ENCODE peak calls at places on chromosomes 6 and 20, in six cellular contexts. One of them, this sample, is unnamed.

GRCh38 chr6:42714098-42714761 is 8.2 kb downstream of the PRPH2 start:
- DNase-seq in activated T-cell treated with anti-CD3 and anti-CD28 coated beads for 1 hour: no peak
- DNase-seq in G401: no peak
- DNase-seq in hypothalamus: no peak
- DNase-seq in neural progenitor cell: no peak
- DNase-seq in HT1080: peak
- DNase-seq in this sample: no peak

GRCh38 chr6:149453597-149454340 is 31.0 kb downstream of the ZC3H12D start:
- DNase-seq in activated T-cell treated with anti-CD3 and anti-CD28 coated beads for 1 hour: no peak
- DNase-seq in G401: no peak
- DNase-seq in hypothalamus: no peak
- DNase-seq in neural progenitor cell: no peak
- DNase-seq in HT1080: no peak
- DNase-seq in this sample: no peak

GRCh38 chr20:20143646-20144045 is 91.3 kb downstream of the CFAP61 start:
- DNase-seq in activated T-cell treated with anti-CD3 and anti-CD28 coated beads for 1 hour: no peak
- DNase-seq in G401: no peak
- DNase-seq in hypothalamus: no peak
- DNase-seq in neural progenitor cell: peak
- DNase-seq in HT1080: no peak
- DNase-seq in this sample: no peak

GRCh38 chr6:163390770-163391169 is 23.7 kb upstream of the QKI start:
- DNase-seq in activated T-cell treated with anti-CD3 and anti-CD28 coated beads for 1 hour: no peak
- DNase-seq in G401: no peak
- DNase-seq in hypothalamus: no peak
- DNase-seq in neural progenitor cell: no peak
- DNase-seq in HT1080: no peak
- DNase-seq in this sample: no peak

GRCh38 chr20:45968081-45968671 is 3.8 kb downstream of the ZNF335 start:
- DNase-seq in activated T-cell treated with anti-CD3 and anti-CD28 coated beads for 1 hour: no peak
- DNase-seq in G401: no peak
- DNase-seq in hypothalamus: no peak
- DNase-seq in neural progenitor cell: no peak
- DNase-seq in HT1080: no peak
- DNase-seq in this sample: no peak

GRCh38 chr6:30037182-30037788 is 23.8 kb upstream of the POLR1H start:
- DNase-seq in activated T-cell treated with anti-CD3 and anti-CD28 coated beads for 1 hour: no peak
- DNase-seq in G401: no peak
- DNase-seq in hypothalamus: no peak
- DNase-seq in neural progenitor cell: peak
- DNase-seq in HT1080: peak
- DNase-seq in this sample: peak

GRCh38 chr20:9590189-9590588 is 75.8 kb downstream of the LAMP5 start:
- DNase-seq in activated T-cell treated with anti-CD3 and anti-CD28 coated beads for 1 hour: no peak
- DNase-seq in G401: no peak
- DNase-seq in hypothalamus: no peak
- DNase-seq in neural progenitor cell: no peak
- DNase-seq in HT1080: peak
- DNase-seq in this sample: no peak

GRCh38 chr6:121680058-121680457 is 244.6 kb downstream of the GJA1 start:
- DNase-seq in activated T-cell treated with anti-CD3 and anti-CD28 coated beads for 1 hour: no peak
- DNase-seq in G401: no peak
- DNase-seq in hypothalamus: no peak
- DNase-seq in neural progenitor cell: no peak
- DNase-seq in HT1080: no peak
- DNase-seq in this sample: no peak

GRCh38 chr20:17909745-17910345 is 58.7 kb downstream of the SNX5 start:
- DNase-seq in activated T-cell treated with anti-CD3 and anti-CD28 coated beads for 1 hour: no peak
- DNase-seq in G401: no peak
- DNase-seq in hypothalamus: no peak
- DNase-seq in neural progenitor cell: no peak
- DNase-seq in HT1080: no peak
- DNase-seq in this sample: no peak

GRCh38 chr20:62845818-62846527 is 15.6 kb downstream of the TCFL5 start:
- DNase-seq in activated T-cell treated with anti-CD3 and anti-CD28 coated beads for 1 hour: no peak
- DNase-seq in G401: no peak
- DNase-seq in hypothalamus: no peak
- DNase-seq in neural progenitor cell: no peak
- DNase-seq in HT1080: no peak
- DNase-seq in this sample: no peak

GRCh38 chr20:52923123-52923543 is 49.0 kb upstream of the TSHZ2 start:
- DNase-seq in activated T-cell treated with anti-CD3 and anti-CD28 coated beads for 1 hour: no peak
- DNase-seq in G401: no peak
- DNase-seq in hypothalamus: no peak
- DNase-seq in neural progenitor cell: peak
- DNase-seq in HT1080: peak
- DNase-seq in this sample: no peak

GRCh38 chr6:4593891-4594445 is 182.2 kb upstream of the CDYL start:
- DNase-seq in activated T-cell treated with anti-CD3 and anti-CD28 coated beads for 1 hour: no peak
- DNase-seq in G401: no peak
- DNase-seq in hypothalamus: no peak
- DNase-seq in neural progenitor cell: no peak
- DNase-seq in HT1080: no peak
- DNase-seq in this sample: no peak

GRCh38 chr6:164039954-164040375 is 625.4 kb downstream of the QKI start:
- DNase-seq in activated T-cell treated with anti-CD3 and anti-CD28 coated beads for 1 hour: no peak
- DNase-seq in G401: no peak
- DNase-seq in hypothalamus: no peak
- DNase-seq in neural progenitor cell: no peak
- DNase-seq in HT1080: peak
- DNase-seq in this sample: no peak

GRCh38 chr6:71299541-71300470 is 11.2 kb downstream of the OGFRL1 start:
- DNase-seq in activated T-cell treated with anti-CD3 and anti-CD28 coated beads for 1 hour: no peak
- DNase-seq in G401: no peak
- DNase-seq in hypothalamus: no peak
- DNase-seq in neural progenitor cell: no peak
- DNase-seq in HT1080: no peak
- DNase-seq in this sample: no peak

GRCh38 chr6:115932481-115932880 is 128.2 kb downstream of the FRK start:
- DNase-seq in activated T-cell treated with anti-CD3 and anti-CD28 coated beads for 1 hour: no peak
- DNase-seq in G401: no peak
- DNase-seq in hypothalamus: no peak
- DNase-seq in neural progenitor cell: no peak
- DNase-seq in HT1080: peak
- DNase-seq in this sample: no peak

GRCh38 chr6:31070711-31071197 is 41.6 kb downstream of the C6orf15 start:
- DNase-seq in activated T-cell treated with anti-CD3 and anti-CD28 coated beads for 1 hour: no peak
- DNase-seq in G401: peak
- DNase-seq in hypothalamus: peak
- DNase-seq in neural progenitor cell: peak
- DNase-seq in HT1080: peak
- DNase-seq in this sample: no peak

GRCh38 chr20:25308671-25309394 is 60.9 kb downstream of the PYGB start:
- DNase-seq in activated T-cell treated with anti-CD3 and anti-CD28 coated beads for 1 hour: no peak
- DNase-seq in G401: no peak
- DNase-seq in hypothalamus: no peak
- DNase-seq in neural progenitor cell: no peak
- DNase-seq in HT1080: peak
- DNase-seq in this sample: no peak

GRCh38 chr20:63641146-63641791 is 12.0 kb downstream of the STMN3 start:
- DNase-seq in activated T-cell treated with anti-CD3 and anti-CD28 coated beads for 1 hour: no peak
- DNase-seq in G401: no peak
- DNase-seq in hypothalamus: no peak
- DNase-seq in neural progenitor cell: no peak
- DNase-seq in HT1080: no peak
- DNase-seq in this sample: no peak

GRCh38 chr6:93417421-93417996 is 1.9 kb downstream of the EPHA7 start:
- DNase-seq in activated T-cell treated with anti-CD3 and anti-CD28 coated beads for 1 hour: no peak
- DNase-seq in G401: peak
- DNase-seq in hypothalamus: peak
- DNase-seq in neural progenitor cell: no peak
- DNase-seq in HT1080: no peak
- DNase-seq in this sample: no peak

GRCh38 chr6:130412556-130413290 is 46.9 kb downstream of the TMEM200A start:
- DNase-seq in activated T-cell treated with anti-CD3 and anti-CD28 coated beads for 1 hour: no peak
- DNase-seq in G401: no peak
- DNase-seq in hypothalamus: no peak
- DNase-seq in neural progenitor cell: no peak
- DNase-seq in HT1080: no peak
- DNase-seq in this sample: no peak

GRCh38 chr6:144581807-144582537 is 296.8 kb downstream of the UTRN start:
- DNase-seq in activated T-cell treated with anti-CD3 and anti-CD28 coated beads for 1 hour: no peak
- DNase-seq in G401: peak
- DNase-seq in hypothalamus: no peak
- DNase-seq in neural progenitor cell: peak
- DNase-seq in HT1080: peak
- DNase-seq in this sample: no peak

GRCh38 chr6:121652726-121653623 is 217.5 kb downstream of the GJA1 start:
- DNase-seq in activated T-cell treated with anti-CD3 and anti-CD28 coated beads for 1 hour: no peak
- DNase-seq in G401: peak
- DNase-seq in hypothalamus: no peak
- DNase-seq in neural progenitor cell: no peak
- DNase-seq in HT1080: peak
- DNase-seq in this sample: no peak

GRCh38 chr20:50727792-50728485 is 3.4 kb upstream of the PARD6B start:
- DNase-seq in activated T-cell treated with anti-CD3 and anti-CD28 coated beads for 1 hour: no peak
- DNase-seq in G401: no peak
- DNase-seq in hypothalamus: no peak
- DNase-seq in neural progenitor cell: no peak
- DNase-seq in HT1080: no peak
- DNase-seq in this sample: no peak

GRCh38 chr6:108667984-108668383 is 107.3 kb downstream of the FOXO3 start:
- DNase-seq in activated T-cell treated with anti-CD3 and anti-CD28 coated beads for 1 hour: no peak
- DNase-seq in G401: peak
- DNase-seq in hypothalamus: no peak
- DNase-seq in neural progenitor cell: peak
- DNase-seq in HT1080: no peak
- DNase-seq in this sample: no peak

GRCh38 chr20:19482726-19483125 is 270.3 kb downstream of the SLC24A3 start:
- DNase-seq in activated T-cell treated with anti-CD3 and anti-CD28 coated beads for 1 hour: no peak
- DNase-seq in G401: no peak
- DNase-seq in hypothalamus: no peak
- DNase-seq in neural progenitor cell: no peak
- DNase-seq in HT1080: no peak
- DNase-seq in this sample: no peak

GRCh38 chr6:151683381-151683780 is 124.1 kb upstream of the ESR1 start:
- DNase-seq in activated T-cell treated with anti-CD3 and anti-CD28 coated beads for 1 hour: no peak
- DNase-seq in G401: no peak
- DNase-seq in hypothalamus: no peak
- DNase-seq in neural progenitor cell: no peak
- DNase-seq in HT1080: no peak
- DNase-seq in this sample: no peak

GRCh38 chr6:32825966-32826365 is 9.2 kb upstream of the HLA-DOB start:
- DNase-seq in activated T-cell treated with anti-CD3 and anti-CD28 coated beads for 1 hour: no peak
- DNase-seq in G401: peak
- DNase-seq in hypothalamus: no peak
- DNase-seq in neural progenitor cell: peak
- DNase-seq in HT1080: peak
- DNase-seq in this sample: no peak

GRCh38 chr20:11919571-11919970 is 1.9 kb downstream of the BTBD3 start:
- DNase-seq in activated T-cell treated with anti-CD3 and anti-CD28 coated beads for 1 hour: no peak
- DNase-seq in G401: peak
- DNase-seq in hypothalamus: no peak
- DNase-seq in neural progenitor cell: no peak
- DNase-seq in HT1080: no peak
- DNase-seq in this sample: no peak

GRCh38 chr6:94130458-94130857 is 711.1 kb upstream of the EPHA7 start:
- DNase-seq in activated T-cell treated with anti-CD3 and anti-CD28 coated beads for 1 hour: no peak
- DNase-seq in G401: peak
- DNase-seq in hypothalamus: no peak
- DNase-seq in neural progenitor cell: peak
- DNase-seq in HT1080: no peak
- DNase-seq in this sample: no peak

GRCh38 chr6:43858161-43859153 is 88.4 kb downstream of the VEGFA start:
- DNase-seq in activated T-cell treated with anti-CD3 and anti-CD28 coated beads for 1 hour: no peak
- DNase-seq in G401: no peak
- DNase-seq in hypothalamus: no peak
- DNase-seq in neural progenitor cell: peak
- DNase-seq in HT1080: no peak
- DNase-seq in this sample: no peak

GRCh38 chr20:63732118-63733095 is 4.1 kb upstream of the LIME1 start:
- DNase-seq in activated T-cell treated with anti-CD3 and anti-CD28 coated beads for 1 hour: no peak
- DNase-seq in G401: no peak
- DNase-seq in hypothalamus: no peak
- DNase-seq in neural progenitor cell: no peak
- DNase-seq in HT1080: no peak
- DNase-seq in this sample: no peak

GRCh38 chr6:40160826-40161225 is 226.6 kb upstream of the MOCS1 start:
- DNase-seq in activated T-cell treated with anti-CD3 and anti-CD28 coated beads for 1 hour: no peak
- DNase-seq in G401: no peak
- DNase-seq in hypothalamus: no peak
- DNase-seq in neural progenitor cell: no peak
- DNase-seq in HT1080: no peak
- DNase-seq in this sample: no peak

GRCh38 chr6:56835612-56836011 is 119.3 kb upstream of the BEND6 start:
- DNase-seq in activated T-cell treated with anti-CD3 and anti-CD28 coated beads for 1 hour: no peak
- DNase-seq in G401: no peak
- DNase-seq in hypothalamus: no peak
- DNase-seq in neural progenitor cell: no peak
- DNase-seq in HT1080: no peak
- DNase-seq in this sample: no peak

This sample was measured in GM12891.